ENCODE peak calls at places on chromosomes 5 and 9, in five cellular contexts. One of them, this sample, is unnamed.
A peak's percentile ranks its signal among the peaks of the same experiment; 100 is the strongest.

GRCh38 chr5:171437286-171437821 is 17.9 kb downstream of the FGF18 start:
- DNase-seq in lower leg skin: no peak
- DNase-seq in fibroblast of the aortic adventitia: no peak
- DNase-seq in hepatocyte: no peak
- DNase-seq in GM06990: no peak
- DNase-seq in this sample: no peak

GRCh38 chr5:98621821-98622220 is 151.6 kb upstream of the RGMB start:
- DNase-seq in fibroblast of the aortic adventitia: no peak
- DNase-seq in GM06990: no peak
- DNase-seq in hepatocyte: no peak
- DNase-seq in lower leg skin: no peak
- DNase-seq in this sample: no peak

GRCh38 chr5:135085936-135086235 is 51.9 kb upstream of the PITX1 start:
- DNase-seq in lower leg skin: no peak
- DNase-seq in fibroblast of the aortic adventitia: no peak
- DNase-seq in hepatocyte: no peak
- DNase-seq in GM06990: no peak
- DNase-seq in this sample: no peak

GRCh38 chr5:50440651-50441478 is at the start of gene EMB:
- DNase-seq in GM06990: peak; percentile 88
- DNase-seq in lower leg skin: no peak
- DNase-seq in fibroblast of the aortic adventitia: peak; percentile 28
- DNase-seq in hepatocyte: peak; percentile 77
- DNase-seq in this sample: peak; percentile 63

GRCh38 chr9:127450170-127450830 is 906 bp downstream of the RPL12 start:
- DNase-seq in fibroblast of the aortic adventitia: peak; percentile 55
- DNase-seq in lower leg skin: no peak
- DNase-seq in hepatocyte: peak; percentile 60
- DNase-seq in GM06990: no peak
- DNase-seq in this sample: no peak

GRCh38 chr9:6715755-6716643 is 41.8 kb upstream of the KDM4C start:
- DNase-seq in lower leg skin: peak; percentile 17
- DNase-seq in GM06990: peak; percentile 92
- DNase-seq in fibroblast of the aortic adventitia: no peak
- DNase-seq in hepatocyte: peak; percentile 57
- DNase-seq in this sample: peak; percentile 81

GRCh38 chr5:165457854-165458481 is 1952.5 kb downstream of the MAT2B start:
- DNase-seq in lower leg skin: no peak
- DNase-seq in fibroblast of the aortic adventitia: peak; percentile 69
- DNase-seq in hepatocyte: peak; percentile 57
- DNase-seq in GM06990: no peak
- DNase-seq in this sample: no peak

GRCh38 chr9:100443781-100444768 is 17.1 kb downstream of the MSANTD3 start:
- DNase-seq in fibroblast of the aortic adventitia: peak; percentile 34
- DNase-seq in lower leg skin: no peak
- DNase-seq in GM06990: no peak
- DNase-seq in hepatocyte: no peak
- DNase-seq in this sample: no peak

GRCh38 chr5:177131711-177132503 is 1.7 kb upstream of the NSD1 start:
- DNase-seq in hepatocyte: peak; percentile 67
- DNase-seq in lower leg skin: no peak
- DNase-seq in GM06990: no peak
- DNase-seq in fibroblast of the aortic adventitia: no peak
- DNase-seq in this sample: peak; percentile 51

GRCh38 chr5:120532835-120533234 is 68.7 kb downstream of the PRR16 start:
- DNase-seq in hepatocyte: no peak
- DNase-seq in fibroblast of the aortic adventitia: no peak
- DNase-seq in GM06990: no peak
- DNase-seq in lower leg skin: no peak
- DNase-seq in this sample: no peak

GRCh38 chr9:4207881-4208615 is 91.8 kb downstream of the GLIS3 start:
- DNase-seq in GM06990: no peak
- DNase-seq in lower leg skin: no peak
- DNase-seq in fibroblast of the aortic adventitia: peak; percentile 75
- DNase-seq in hepatocyte: no peak
- DNase-seq in this sample: no peak

GRCh38 chr5:143016777-143017374 is 246.7 kb downstream of the ARHGAP26 start:
- DNase-seq in GM06990: no peak
- DNase-seq in lower leg skin: no peak
- DNase-seq in fibroblast of the aortic adventitia: peak; percentile 73
- DNase-seq in hepatocyte: peak; percentile 44
- DNase-seq in this sample: peak; percentile 34

GRCh38 chr5:29023541-29023940 is 1985.2 kb upstream of the CDH9 start:
- DNase-seq in lower leg skin: no peak
- DNase-seq in GM06990: no peak
- DNase-seq in fibroblast of the aortic adventitia: no peak
- DNase-seq in hepatocyte: no peak
- DNase-seq in this sample: no peak

DNA sequence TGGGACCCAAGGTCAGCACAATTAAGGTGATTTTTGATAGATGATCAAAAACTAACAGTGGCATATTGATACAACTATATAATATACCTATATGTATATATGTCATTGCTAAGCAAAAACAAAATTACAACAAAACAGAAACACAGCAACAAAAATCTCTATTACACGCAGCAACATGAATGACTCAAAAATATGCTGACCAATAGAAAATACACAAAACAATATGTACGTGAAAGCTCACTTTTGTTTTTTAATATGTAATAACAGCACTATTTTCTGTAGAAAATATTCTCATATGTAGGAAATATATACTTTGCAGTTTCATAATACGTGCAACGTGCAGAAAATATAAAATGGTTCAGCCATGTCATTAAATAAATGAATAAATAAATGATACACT is 1985.7 kb upstream of the CDH9 start:
- DNase-seq in GM06990: no peak
- DNase-seq in fibroblast of the aortic adventitia: no peak
- DNase-seq in lower leg skin: no peak
- DNase-seq in hepatocyte: no peak
- DNase-seq in this sample: no peak
- TF ChIP-seq CTCF in GM06990: no peak
- TF ChIP-seq CTCF in fibroblast of the aortic adventitia: no peak
- TF ChIP-seq CTCF in lower leg skin: no peak
- TF ChIP-seq CTCF in hepatocyte: no peak
- TF ChIP-seq CTCF in this sample: no peak

DNA sequence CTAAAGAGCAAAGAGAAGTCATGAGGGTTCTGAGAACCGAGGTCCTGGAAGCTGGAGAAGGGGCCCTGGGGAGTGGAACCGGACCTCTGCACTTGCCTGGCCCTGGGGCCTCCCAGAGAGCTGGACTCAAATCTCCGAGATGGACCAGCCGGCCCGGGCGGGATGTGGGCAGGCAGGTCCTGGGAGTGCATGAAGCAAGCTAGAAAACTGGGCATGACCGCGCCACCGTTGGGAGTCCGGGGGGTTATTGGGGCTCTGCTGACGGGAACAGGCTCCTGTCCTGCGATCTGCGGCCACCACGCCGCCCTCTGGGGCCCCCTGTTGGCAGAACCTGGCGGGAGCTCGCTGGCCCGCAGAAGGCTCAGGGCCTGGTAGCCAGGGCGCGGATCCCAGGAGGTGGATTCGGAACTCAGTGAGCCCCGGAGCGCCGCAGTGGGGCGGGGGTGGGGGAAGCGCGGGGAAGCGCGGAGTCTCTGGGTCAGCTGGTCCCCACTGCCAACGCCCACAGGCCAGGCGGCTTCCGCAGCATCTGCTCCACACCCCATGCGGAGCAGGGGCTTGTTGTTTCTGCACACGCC is 150.6 kb downstream of the ERCC6L2 start:
- DNase-seq in lower leg skin: no peak
- DNase-seq in GM06990: no peak
- DNase-seq in fibroblast of the aortic adventitia: no peak
- DNase-seq in hepatocyte: peak; percentile 29
- DNase-seq in this sample: peak; percentile 78
- TF ChIP-seq CTCF in lower leg skin: no peak
- TF ChIP-seq CTCF in GM06990: peak; percentile 53
- TF ChIP-seq CTCF in fibroblast of the aortic adventitia: no peak
- TF ChIP-seq CTCF in hepatocyte: peak; percentile 43
- TF ChIP-seq CTCF in this sample: peak; percentile 9

GRCh38 chr9:121604242-121604641 is 47.2 kb upstream of the DAB2IP start:
- DNase-seq in GM06990: no peak
- DNase-seq in hepatocyte: peak; percentile 35
- DNase-seq in fibroblast of the aortic adventitia: no peak
- DNase-seq in lower leg skin: no peak
- DNase-seq in this sample: no peak

GRCh38 chr9:121607434-121608248 is 43.8 kb upstream of the DAB2IP start:
- DNase-seq in GM06990: no peak
- DNase-seq in fibroblast of the aortic adventitia: peak; percentile 54
- DNase-seq in hepatocyte: peak; percentile 38
- DNase-seq in lower leg skin: no peak
- DNase-seq in this sample: no peak

GRCh38 chr9:121601234-121601633 is 50.2 kb upstream of the DAB2IP start:
- DNase-seq in GM06990: no peak
- DNase-seq in hepatocyte: no peak
- DNase-seq in lower leg skin: no peak
- DNase-seq in fibroblast of the aortic adventitia: no peak
- DNase-seq in this sample: no peak

GRCh38 chr9:121603028-121603427 is 48.4 kb upstream of the DAB2IP start:
- DNase-seq in hepatocyte: no peak
- DNase-seq in lower leg skin: no peak
- DNase-seq in GM06990: no peak
- DNase-seq in fibroblast of the aortic adventitia: no peak
- DNase-seq in this sample: no peak

DNA sequence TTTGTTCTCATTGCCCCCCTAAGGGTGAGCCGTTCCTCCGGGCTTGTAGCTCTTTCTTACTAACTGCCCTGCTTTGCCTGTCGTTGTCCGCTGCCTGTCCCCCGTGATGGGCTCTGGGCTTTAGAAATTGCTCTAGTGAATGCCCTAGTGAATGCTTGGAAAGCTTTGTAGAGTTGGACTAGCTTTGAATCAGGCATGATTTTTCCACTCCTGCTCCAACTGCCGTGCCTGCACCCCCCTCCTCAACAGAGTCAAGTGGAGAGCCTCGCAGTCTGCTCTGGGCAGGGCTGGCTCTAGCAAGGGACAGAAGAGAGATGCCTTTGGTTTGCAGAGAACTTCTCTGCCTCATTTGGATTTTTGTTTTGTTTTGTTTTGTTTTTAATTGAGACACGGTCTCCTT is 46.8 kb upstream of the DAB2IP start:
- DNase-seq in lower leg skin: no peak
- DNase-seq in GM06990: no peak
- DNase-seq in hepatocyte: no peak
- DNase-seq in fibroblast of the aortic adventitia: no peak
- DNase-seq in this sample: no peak
- TF ChIP-seq CTCF in lower leg skin: no peak
- TF ChIP-seq CTCF in GM06990: no peak
- TF ChIP-seq CTCF in hepatocyte: no peak
- TF ChIP-seq CTCF in fibroblast of the aortic adventitia: no peak
- TF ChIP-seq CTCF in this sample: no peak

GRCh38 chr5:172868924-172869565 is 35.0 kb downstream of the ERGIC1 start:
- DNase-seq in hepatocyte: no peak
- DNase-seq in GM06990: no peak
- DNase-seq in fibroblast of the aortic adventitia: peak; percentile 93
- DNase-seq in lower leg skin: peak; percentile 84
- DNase-seq in this sample: no peak
- TF ChIP-seq CTCF in hepatocyte: no peak
- TF ChIP-seq CTCF in GM06990: no peak
- TF ChIP-seq CTCF in fibroblast of the aortic adventitia: peak; percentile 64
- TF ChIP-seq CTCF in lower leg skin: no peak
- TF ChIP-seq CTCF in this sample: no peak

GRCh38 chr9:20551236-20551635 is 71.1 kb downstream of the MLLT3 start:
- DNase-seq in lower leg skin: no peak
- DNase-seq in fibroblast of the aortic adventitia: no peak
- DNase-seq in hepatocyte: no peak
- DNase-seq in GM06990: no peak
- DNase-seq in this sample: no peak

GRCh38 chr9:20551835-20552234 is 70.5 kb downstream of the MLLT3 start:
- DNase-seq in GM06990: peak; percentile 32
- DNase-seq in fibroblast of the aortic adventitia: no peak
- DNase-seq in lower leg skin: no peak
- DNase-seq in hepatocyte: peak; percentile 27
- DNase-seq in this sample: peak; percentile 26

GRCh38 chr9:20550326-20550725 is 72.0 kb downstream of the MLLT3 start:
- DNase-seq in lower leg skin: no peak
- DNase-seq in GM06990: no peak
- DNase-seq in fibroblast of the aortic adventitia: no peak
- DNase-seq in hepatocyte: no peak
- DNase-seq in this sample: no peak

GRCh38 chr9:20553750-20554149 is 68.5 kb downstream of the MLLT3 start:
- DNase-seq in lower leg skin: no peak
- DNase-seq in hepatocyte: no peak
- DNase-seq in GM06990: no peak
- DNase-seq in fibroblast of the aortic adventitia: no peak
- DNase-seq in this sample: no peak

GRCh38 chr9:20552874-20553624 is 69.2 kb downstream of the MLLT3 start:
- DNase-seq in lower leg skin: no peak
- DNase-seq in fibroblast of the aortic adventitia: peak; percentile 43
- DNase-seq in GM06990: peak; percentile 24
- DNase-seq in hepatocyte: no peak
- DNase-seq in this sample: no peak
- TF ChIP-seq CTCF in lower leg skin: no peak
- TF ChIP-seq CTCF in fibroblast of the aortic adventitia: peak; percentile 32
- TF ChIP-seq CTCF in GM06990: no peak
- TF ChIP-seq CTCF in hepatocyte: peak; percentile 34
- TF ChIP-seq CTCF in this sample: no peak

GRCh38 chr5:43115968-43116367 is 4.7 kb upstream of the ZNF131 start:
- DNase-seq in lower leg skin: no peak
- DNase-seq in hepatocyte: no peak
- DNase-seq in GM06990: no peak
- DNase-seq in fibroblast of the aortic adventitia: no peak
- DNase-seq in this sample: no peak
- TF ChIP-seq CTCF in lower leg skin: no peak
- TF ChIP-seq CTCF in hepatocyte: no peak
- TF ChIP-seq CTCF in GM06990: peak; percentile 6
- TF ChIP-seq CTCF in fibroblast of the aortic adventitia: no peak
- TF ChIP-seq CTCF in this sample: no peak

GRCh38 chr5:97531549-97531948 is 348.5 kb upstream of the RIOK2 start:
- DNase-seq in GM06990: no peak
- DNase-seq in hepatocyte: no peak
- DNase-seq in lower leg skin: no peak
- DNase-seq in fibroblast of the aortic adventitia: no peak
- DNase-seq in this sample: no peak

GRCh38 chr5:97536683-97537082 is 353.6 kb upstream of the RIOK2 start:
- DNase-seq in lower leg skin: no peak
- DNase-seq in hepatocyte: no peak
- DNase-seq in GM06990: no peak
- DNase-seq in fibroblast of the aortic adventitia: no peak
- DNase-seq in this sample: no peak

GRCh38 chr5:97529354-97529753 is 346.3 kb upstream of the RIOK2 start:
- DNase-seq in GM06990: no peak
- DNase-seq in hepatocyte: no peak
- DNase-seq in fibroblast of the aortic adventitia: no peak
- DNase-seq in lower leg skin: no peak
- DNase-seq in this sample: no peak

GRCh38 chr5:97538916-97539315 is 355.9 kb upstream of the RIOK2 start:
- DNase-seq in fibroblast of the aortic adventitia: no peak
- DNase-seq in GM06990: no peak
- DNase-seq in hepatocyte: no peak
- DNase-seq in lower leg skin: no peak
- DNase-seq in this sample: no peak

DNA sequence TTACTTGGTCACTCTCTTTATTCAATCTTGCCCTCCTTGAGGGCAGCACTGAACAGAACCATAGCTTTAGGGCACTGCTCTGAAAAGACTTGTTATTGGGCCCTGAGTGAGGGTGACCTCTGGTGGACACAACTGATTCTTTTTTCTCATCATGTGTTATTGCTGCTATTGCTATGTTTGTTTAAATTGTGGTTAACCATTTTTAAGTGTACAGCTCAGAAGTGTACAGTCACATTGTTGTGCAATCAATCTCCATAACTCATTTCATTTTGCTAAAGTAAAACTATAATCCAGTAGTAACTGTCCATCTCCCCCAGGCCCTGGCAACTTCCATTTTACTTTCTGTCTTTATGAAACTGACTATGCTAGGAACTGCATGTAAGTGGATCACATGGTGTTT is 351.1 kb upstream of the RIOK2 start:
- DNase-seq in GM06990: peak; percentile 32
- DNase-seq in hepatocyte: peak; percentile 63
- DNase-seq in fibroblast of the aortic adventitia: peak; percentile 92
- DNase-seq in lower leg skin: no peak
- DNase-seq in this sample: peak; percentile 69
- TF ChIP-seq CTCF in GM06990: peak; percentile 55
- TF ChIP-seq CTCF in hepatocyte: peak; percentile 65
- TF ChIP-seq CTCF in fibroblast of the aortic adventitia: peak; percentile 72
- TF ChIP-seq CTCF in lower leg skin: no peak
- TF ChIP-seq CTCF in this sample: peak; percentile 7

This sample was measured in GM20000.